ENCODE peak calls at places on chromosomes 1 and 21, in seven cellular contexts. W, O, J, B, K, V and S are unnamed samples.

GRCh38 chr21:28832013-28832714 is 160.5 kb downstream of the LTN1 start:
- DNase-seq in V (peak; percentile 73), K (no peak), O (peak; percentile 6), W (no peak), J (no peak), B (peak; percentile 4), S (peak; percentile 82)

GRCh38 chr21:44078411-44078981 is 28.7 kb upstream of the PWP2 start:
- DNase-seq in W (no peak), B (no peak), J (no peak), V (no peak), O (no peak), K (no peak), S (no peak)

GRCh38 chr1:224594360-224594759 is 21.8 kb upstream of the CNIH3 start:
- DNase-seq in W (no peak), J (no peak), O (no peak), K (no peak), V (no peak), B (no peak), S (no peak)

GRCh38 chr1:223700942-223701637 is 11.2 kb upstream of the CAPN2 start:
- DNase-seq in O (peak; percentile 99), V (peak; percentile 94), W (no peak), B (peak; percentile 96), J (peak; percentile 58), K (peak; percentile 60), S (peak; percentile 98)

GRCh38 chr1:68174173-68175113 is 57.9 kb downstream of the WLS start:
- DNase-seq in K (peak; percentile 82), J (no peak), O (peak; percentile 82), V (peak; percentile 96), W (no peak), B (peak; percentile 97), S (peak; percentile 93)

GRCh38 chr1:175075572-175076568 is 8.2 kb downstream of the TNN start:
- DNase-seq in W (no peak), K (no peak), V (no peak), B (peak; percentile 40), O (no peak), J (no peak), S (no peak)

GRCh38 chr1:91556556-91556955 is 55.9 kb downstream of the CDC7 start:
- DNase-seq in J (no peak), V (no peak), O (no peak), W (no peak), B (no peak), K (no peak), S (no peak)

GRCh38 chr1:180156631-180157091 is 2.0 kb downstream of the QSOX1 start:
- DNase-seq in W (no peak), V (peak; percentile 72), K (no peak), O (peak; percentile 82), J (no peak), B (peak; percentile 57), S (peak; percentile 58)

GRCh38 chr21:29077651-29078090 is 4.2 kb upstream of the CCT8 start:
- DNase-seq in W (no peak), B (peak; percentile 42), V (peak; percentile 34), J (no peak), K (peak; percentile 34), O (no peak), S (no peak)

GRCh38 chr21:31498985-31499384 is 154.9 kb upstream of the TIAM1 start:
- DNase-seq in J (no peak), B (no peak), K (no peak), W (no peak), V (no peak), O (no peak), S (no peak)

GRCh38 chr1:187038789-187039188 is 210.0 kb downstream of the PLA2G4A start:
- DNase-seq in K (no peak), O (peak; percentile 10), W (no peak), B (peak; percentile 28), J (no peak), V (peak; percentile 91), S (peak; percentile 83)

GRCh38 chr1:43937179-43937865 is 3.7 kb downstream of the ARTN start:
- DNase-seq in O (no peak), V (peak; percentile 86), J (no peak), B (no peak), W (no peak), K (no peak), S (peak; percentile 92)

GRCh38 chr1:32249831-32250525 is 1.1 kb upstream of the LCK start:
- DNase-seq in J (no peak), W (peak; percentile 88), B (peak; percentile 26), K (peak; percentile 61), O (no peak), V (peak; percentile 68), S (peak; percentile 59)

GRCh38 chr1:236768601-236769000 is 26.5 kb upstream of the MTR start:
- DNase-seq in W (no peak), J (no peak), V (no peak), O (no peak), K (no peak), B (no peak), S (no peak)